ENCODE peak calls at places on chromosomes 2 and 18, in six cellular contexts. D, M, L, E, X and O are unnamed samples.

GRCh38 chr18:58785870-58786269 is 78.8 kb upstream of the ZNF532 start:
- DNase-seq in M (no peak), L (no peak), D (no peak), E (no peak), X (no peak), O (no peak)

GRCh38 chr2:21118302-21118920 is 5.4 kb upstream of the TDRD15 start:
- DNase-seq in E (no peak), M (peak), D (peak), L (peak), X (peak), O (no peak)

GRCh38 chr2:29270606-29271005 is 155.4 kb downstream of the CLIP4 start:
- DNase-seq in M (no peak), L (no peak), D (no peak), X (no peak), E (no peak), O (no peak)

GRCh38 chr2:199303814-199304213 is 153.9 kb downstream of the SATB2 start:
- DNase-seq in X (no peak), L (peak), D (no peak), M (no peak), E (no peak), O (no peak)

GRCh38 chr2:238914648-238915015 is 66.7 kb downstream of the TWIST2 start:
- DNase-seq in D (no peak), L (peak), M (no peak), E (no peak), X (no peak), O (peak)

GRCh38 chr18:7678801-7679200 is 111.7 kb downstream of the PTPRM start:
- DNase-seq in X (no peak), D (no peak), M (no peak), L (no peak), E (no peak), O (no peak)

GRCh38 chr2:196336206-196336605 is 164.8 kb upstream of the STK17B start:
- DNase-seq in D (no peak), E (no peak), M (no peak), L (peak), X (no peak), O (no peak)

GRCh38 chr2:176638167-176639015 is 369.1 kb downstream of the MTX2 start:
- DNase-seq in M (peak), X (peak), D (peak), L (peak), E (no peak), O (peak)

GRCh38 chr2:35871672-35872071 is 483.9 kb upstream of the CRIM1 start:
- DNase-seq in M (no peak), D (no peak), L (no peak), E (no peak), X (no peak), O (no peak)

GRCh38 chr2:218125626-218126080 is at the start of gene CXCR2:
- DNase-seq in X (no peak), M (no peak), E (no peak), D (no peak), L (no peak), O (no peak)

GRCh38 chr18:41881285-41881684 is 73.7 kb upstream of the PIK3C3 start:
- DNase-seq in L (peak), E (no peak), M (no peak), D (no peak), X (no peak), O (no peak)

GRCh38 chr18:43396266-43396665 is 119.0 kb upstream of the SYT4 start:
- DNase-seq in M (no peak), E (no peak), L (peak), X (no peak), D (no peak), O (no peak)

GRCh38 chr2:105576440-105577241 is 168.1 kb upstream of the NCK2 start:
- DNase-seq in M (no peak), L (peak), X (no peak), D (no peak), E (no peak), O (no peak)